ENCODE peak calls at places on chromosomes 5 and 9, in six cellular contexts. G is NCI-H2107; B is fibroblast of lung; H is NCI-H460; J is GM03348; S is activated naive CD4-positive, alpha-beta T cell. L is an unnamed sample.

GRCh38 chr5:149940077-149940574 is 4.5 kb downstream of the PDE6A start:
- DNase-seq in B (no peak), G (no peak), H (no peak), S (no peak), J (no peak), L (no peak)

GRCh38 chr5:103469288-103470065 is 93.1 kb downstream of the NUDT12 start:
- DNase-seq in B (peak; percentile 50), J (peak; percentile 23), S (no peak), G (no peak), H (no peak), L (no peak)

GRCh38 chr9:86485359-86485758 is 131.1 kb upstream of the TUT7 start:
- DNase-seq in S (no peak), B (no peak), J (no peak), H (no peak), G (no peak), L (no peak)

GRCh38 chr9:38352716-38353334 is 39.7 kb upstream of the ALDH1B1 start:
- DNase-seq in S (no peak), H (no peak), G (no peak), B (no peak), J (no peak), L (no peak)

GRCh38 chr9:70285981-70286616 is 27.3 kb downstream of the SMC5 start:
- DNase-seq in S (no peak), B (no peak), J (no peak), G (no peak), H (no peak), L (no peak)

GRCh38 chr9:78462616-78463015 is 165.7 kb downstream of the PSAT1 start:
- DNase-seq in S (no peak), J (no peak), B (peak; percentile 20), H (no peak), G (no peak), L (no peak)

GRCh38 chr9:2209400-2209799 is 194.3 kb downstream of the SMARCA2 start:
- DNase-seq in S (no peak), J (no peak), H (no peak), G (no peak), B (no peak), L (no peak)

GRCh38 chr5:102867999-102868662 is 113.0 kb downstream of the PAM start:
- DNase-seq in J (peak; percentile 14), S (no peak), H (no peak), G (no peak), B (peak; percentile 44), L (no peak)

GRCh38 chr5:117657591-117657990 is 1083.0 kb upstream of the SEMA6A start:
- DNase-seq in J (no peak), S (no peak), G (no peak), B (peak; percentile 0), H (no peak), L (no peak)

GRCh38 chr5:176692835-176693476 is 45.7 kb downstream of the TSPAN17 start:
- DNase-seq in B (no peak), G (no peak), J (no peak), S (no peak), H (no peak), L (no peak)

GRCh38 chr9:125631391-125632085 is 75.5 kb downstream of the MAPKAP1 start:
- DNase-seq in G (no peak), H (peak; percentile 32), S (no peak), B (peak; percentile 60), J (peak; percentile 76), L (no peak)

GRCh38 chr5:109200221-109200620 is 209.6 kb downstream of the PJA2 start:
- DNase-seq in G (no peak), S (no peak), H (no peak), J (no peak), B (no peak), L (no peak)

GRCh38 chr9:137046094-137046787 is at the start of gene NPDC1:
- DNase-seq in S (peak; percentile 37), H (peak; percentile 71), J (peak; percentile 94), B (peak; percentile 63), G (peak; percentile 77), L (peak; percentile 70)

GRCh38 chr9:15310448-15310847 is 3.4 kb upstream of the TTC39B start:
- DNase-seq in S (no peak), G (no peak), B (no peak), J (no peak), H (no peak), L (no peak)

GRCh38 chr5:170525450-170526211 is 21.8 kb downstream of the KCNIP1 start:
- DNase-seq in J (no peak), B (no peak), S (no peak), H (no peak), G (no peak), L (no peak)